ENCODE peak calls at places on chromosomes 5 and 9, in six cellular contexts. One of them, this sample, is unnamed.
A peak's percentile ranks its signal among the peaks of the same experiment; 100 is the strongest.

GRCh38 chr5:1820926-1821325 is 19.7 kb downstream of the NDUFS6 start:
- DNase-seq in breast epithelium: no peak
- DNase-seq in Peyer's patch: peak; percentile 4
- DNase-seq in testis: no peak
- DNase-seq in left lung: peak; percentile 54
- DNase-seq in ovary: no peak
- DNase-seq in this sample: no peak

GRCh38 chr5:73370620-73371583 is 77.7 kb downstream of the FOXD1 start:
- DNase-seq in breast epithelium: no peak
- DNase-seq in Peyer's patch: no peak
- DNase-seq in testis: no peak
- DNase-seq in left lung: no peak
- DNase-seq in ovary: no peak
- DNase-seq in this sample: peak; percentile 63

GRCh38 chr5:137300411-137301240 is 198.5 kb downstream of the SPOCK1 start:
- DNase-seq in breast epithelium: no peak
- DNase-seq in Peyer's patch: no peak
- DNase-seq in testis: no peak
- DNase-seq in left lung: no peak
- DNase-seq in ovary: no peak
- DNase-seq in this sample: no peak

GRCh38 chr5:143205386-143205785 is 198.1 kb downstream of the NR3C1 start:
- DNase-seq in breast epithelium: no peak
- DNase-seq in Peyer's patch: no peak
- DNase-seq in testis: no peak
- DNase-seq in left lung: no peak
- DNase-seq in ovary: no peak
- DNase-seq in this sample: peak; percentile 62

GRCh38 chr5:50965621-50966362 is 299.4 kb downstream of the PARP8 start:
- DNase-seq in breast epithelium: no peak
- DNase-seq in Peyer's patch: no peak
- DNase-seq in testis: no peak
- DNase-seq in left lung: no peak
- DNase-seq in ovary: no peak
- DNase-seq in this sample: no peak

GRCh38 chr9:108322326-108323098 is 533.3 kb downstream of the ACTL7B start:
- DNase-seq in breast epithelium: no peak
- DNase-seq in Peyer's patch: no peak
- DNase-seq in testis: no peak
- DNase-seq in left lung: no peak
- DNase-seq in ovary: no peak
- DNase-seq in this sample: no peak

GRCh38 chr5:75320341-75320740 is 16.7 kb upstream of the HMGCR start:
- DNase-seq in breast epithelium: no peak
- DNase-seq in Peyer's patch: no peak
- DNase-seq in testis: no peak
- DNase-seq in left lung: no peak
- DNase-seq in ovary: no peak
- DNase-seq in this sample: no peak

GRCh38 chr5:116216246-116216645 is 131.4 kb downstream of the COMMD10 start:
- DNase-seq in breast epithelium: no peak
- DNase-seq in Peyer's patch: no peak
- DNase-seq in testis: no peak
- DNase-seq in left lung: no peak
- DNase-seq in ovary: no peak
- DNase-seq in this sample: no peak

GRCh38 chr9:21078702-21079101 is 960 bp upstream of the IFNB1 start:
- DNase-seq in breast epithelium: no peak
- DNase-seq in Peyer's patch: no peak
- DNase-seq in testis: no peak
- DNase-seq in left lung: no peak
- DNase-seq in ovary: no peak
- DNase-seq in this sample: no peak

GRCh38 chr5:113489299-113489698 is 1.0 kb upstream of the MCC start:
- DNase-seq in breast epithelium: no peak
- DNase-seq in Peyer's patch: no peak
- DNase-seq in testis: no peak
- DNase-seq in left lung: no peak
- DNase-seq in ovary: no peak
- DNase-seq in this sample: peak; percentile 95

GRCh38 chr9:32350682-32351081 is 33.8 kb upstream of the ACO1 start:
- DNase-seq in breast epithelium: no peak
- DNase-seq in Peyer's patch: no peak
- DNase-seq in testis: no peak
- DNase-seq in left lung: no peak
- DNase-seq in ovary: no peak
- DNase-seq in this sample: no peak

GRCh38 chr9:76643399-76644117 is 120.7 kb upstream of the PCA3 start:
- DNase-seq in breast epithelium: no peak
- DNase-seq in Peyer's patch: no peak
- DNase-seq in testis: no peak
- DNase-seq in left lung: no peak
- DNase-seq in ovary: no peak
- DNase-seq in this sample: no peak

GRCh38 chr9:110351009-110351467 is 13.4 kb upstream of the TXNDC8 start:
- DNase-seq in breast epithelium: no peak
- DNase-seq in Peyer's patch: no peak
- DNase-seq in testis: no peak
- DNase-seq in left lung: no peak
- DNase-seq in ovary: no peak
- DNase-seq in this sample: peak; percentile 85

GRCh38 chr5:5018560-5018935 is 121.6 kb upstream of the ADAMTS16 start:
- DNase-seq in breast epithelium: no peak
- DNase-seq in Peyer's patch: no peak
- DNase-seq in testis: no peak
- DNase-seq in left lung: no peak
- DNase-seq in ovary: no peak
- DNase-seq in this sample: peak; percentile 19

GRCh38 chr9:27538668-27539067 is 9.1 kb upstream of the MOB3B start:
- DNase-seq in breast epithelium: no peak
- DNase-seq in Peyer's patch: no peak
- DNase-seq in testis: no peak
- DNase-seq in left lung: no peak
- DNase-seq in ovary: no peak
- DNase-seq in this sample: no peak

GRCh38 chr9:119036969-119037368 is 332.3 kb downstream of the BRINP1 start:
- DNase-seq in breast epithelium: no peak
- DNase-seq in Peyer's patch: no peak
- DNase-seq in testis: no peak
- DNase-seq in left lung: no peak
- DNase-seq in ovary: no peak
- DNase-seq in this sample: no peak

GRCh38 chr5:85967681-85968080 is 650.1 kb upstream of the COX7C start:
- DNase-seq in breast epithelium: no peak
- DNase-seq in Peyer's patch: no peak
- DNase-seq in testis: no peak
- DNase-seq in left lung: no peak
- DNase-seq in ovary: no peak
- DNase-seq in this sample: no peak

GRCh38 chr5:171770153-171770552 is 15.5 kb upstream of the SMIM23 start:
- DNase-seq in breast epithelium: no peak
- DNase-seq in Peyer's patch: no peak
- DNase-seq in testis: no peak
- DNase-seq in left lung: no peak
- DNase-seq in ovary: no peak
- DNase-seq in this sample: no peak

GRCh38 chr5:96905864-96906263 is 29.6 kb downstream of the ERAP2 start:
- DNase-seq in breast epithelium: no peak
- DNase-seq in Peyer's patch: no peak
- DNase-seq in testis: no peak
- DNase-seq in left lung: no peak
- DNase-seq in ovary: no peak
- DNase-seq in this sample: no peak

GRCh38 chr5:35458824-35459207 is 158.8 kb upstream of the SPEF2 start:
- DNase-seq in breast epithelium: no peak
- DNase-seq in Peyer's patch: no peak
- DNase-seq in testis: peak; percentile 45
- DNase-seq in left lung: no peak
- DNase-seq in ovary: no peak
- DNase-seq in this sample: no peak

GRCh38 chr9:137179761-137180160 is 7.9 kb upstream of the TMEM210 start:
- DNase-seq in breast epithelium: no peak
- DNase-seq in Peyer's patch: no peak
- DNase-seq in testis: no peak
- DNase-seq in left lung: no peak
- DNase-seq in ovary: no peak
- DNase-seq in this sample: no peak

GRCh38 chr9:112308576-112308975 is 24.8 kb downstream of the PTBP3 start:
- DNase-seq in breast epithelium: no peak
- DNase-seq in Peyer's patch: no peak
- DNase-seq in testis: no peak
- DNase-seq in left lung: no peak
- DNase-seq in ovary: no peak
- DNase-seq in this sample: no peak

GRCh38 chr5:16178745-16179372 is 732 bp downstream of the MARCHF11 start:
- DNase-seq in breast epithelium: peak; percentile 81
- DNase-seq in Peyer's patch: peak; percentile 62
- DNase-seq in testis: peak; percentile 89
- DNase-seq in left lung: peak; percentile 79
- DNase-seq in ovary: peak; percentile 65
- DNase-seq in this sample: no peak

GRCh38 chr9:113581865-113582697 is 118.6 kb downstream of the RGS3 start:
- DNase-seq in breast epithelium: no peak
- DNase-seq in Peyer's patch: peak; percentile 80
- DNase-seq in testis: peak; percentile 80
- DNase-seq in left lung: peak; percentile 90
- DNase-seq in ovary: peak; percentile 74
- DNase-seq in this sample: no peak

GRCh38 chr9:133389562-133389961 is 13.4 kb downstream of the STKLD1 start:
- DNase-seq in breast epithelium: no peak
- DNase-seq in Peyer's patch: no peak
- DNase-seq in testis: no peak
- DNase-seq in left lung: peak; percentile 49
- DNase-seq in ovary: no peak
- DNase-seq in this sample: no peak

GRCh38 chr9:129007035-129007765 is 20.9 kb downstream of the SH3GLB2 start:
- DNase-seq in breast epithelium: no peak
- DNase-seq in Peyer's patch: no peak
- DNase-seq in testis: peak; percentile 37
- DNase-seq in left lung: peak; percentile 18
- DNase-seq in ovary: peak; percentile 63
- DNase-seq in this sample: no peak
- H3K36me3 ChIP-seq in breast epithelium: peaks cover 6% of the 10 kb centered on the region
- H3K36me3 ChIP-seq in Peyer's patch: no peaks in the 10 kb centered on the region
- H3K36me3 ChIP-seq in testis: no peaks in the 10 kb centered on the region
- H3K36me3 ChIP-seq in left lung: peaks cover 99% of the 10 kb centered on the region
- H3K36me3 ChIP-seq in ovary: no peaks in the 10 kb centered on the region
- H3K36me3 ChIP-seq in this sample: peaks cover 24% of the 10 kb centered on the region

GRCh38 chr9:131348631-131349521 is 45.0 kb upstream of the PRRC2B start:
- DNase-seq in breast epithelium: no peak
- DNase-seq in Peyer's patch: no peak
- DNase-seq in testis: no peak
- DNase-seq in left lung: no peak
- DNase-seq in ovary: no peak
- DNase-seq in this sample: no peak
- TF ChIP-seq CTCF in breast epithelium: no peak
- TF ChIP-seq CTCF in Peyer's patch: no peak
- TF ChIP-seq CTCF in testis: no peak
- TF ChIP-seq CTCF in left lung: no peak
- TF ChIP-seq CTCF in ovary: no peak
- TF ChIP-seq CTCF in this sample: peak; percentile 39

GRCh38 chr5:160029540-160030139 is 20.7 kb downstream of the TTC1 start:
- DNase-seq in breast epithelium: no peak
- DNase-seq in Peyer's patch: no peak
- DNase-seq in testis: no peak
- DNase-seq in left lung: no peak
- DNase-seq in ovary: no peak
- DNase-seq in this sample: no peak
- H3K36me3 ChIP-seq in breast epithelium: no peaks in the 10 kb centered on the region
- H3K36me3 ChIP-seq in Peyer's patch: no peaks in the 10 kb centered on the region
- H3K36me3 ChIP-seq in testis: no peaks in the 10 kb centered on the region
- H3K36me3 ChIP-seq in left lung: peaks cover 48% of the 10 kb centered on the region
- H3K36me3 ChIP-seq in ovary: no peaks in the 10 kb centered on the region
- H3K36me3 ChIP-seq in this sample: peaks cover 2% of the 10 kb centered on the region

GRCh38 chr5:115033861-115034260 is 135.8 kb downstream of the TRIM36 start:
- DNase-seq in breast epithelium: no peak
- DNase-seq in Peyer's patch: no peak
- DNase-seq in testis: peak; percentile 57
- DNase-seq in left lung: no peak
- DNase-seq in ovary: no peak
- DNase-seq in this sample: no peak
- TF ChIP-seq CTCF in breast epithelium: no peak
- TF ChIP-seq CTCF in Peyer's patch: peak; percentile 7
- TF ChIP-seq CTCF in testis: peak; percentile 7
- TF ChIP-seq CTCF in left lung: no peak
- TF ChIP-seq CTCF in ovary: no peak
- TF ChIP-seq CTCF in this sample: peak; percentile 9

DNA sequence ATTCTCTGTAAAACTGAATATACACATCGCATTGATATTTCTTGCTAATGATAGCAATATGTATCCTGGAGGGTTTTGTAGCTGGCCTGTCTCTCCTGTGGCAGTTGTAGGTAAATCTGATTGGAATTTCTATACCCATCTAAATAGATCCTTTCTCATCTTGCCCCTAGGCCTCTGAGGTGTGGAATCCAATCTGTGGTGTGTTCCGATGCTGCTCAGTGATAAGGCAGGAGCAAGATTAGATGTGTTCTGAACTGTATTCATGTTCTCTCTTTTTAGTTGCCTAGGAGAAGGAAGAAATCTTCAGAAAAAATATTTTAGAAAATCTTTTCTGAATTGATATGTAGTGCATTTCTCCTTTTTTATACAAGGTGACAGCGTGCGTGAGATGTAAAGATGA is 507.5 kb downstream of the NR2F1-AS1 start:
- DNase-seq in breast epithelium: no peak
- DNase-seq in Peyer's patch: no peak
- DNase-seq in testis: no peak
- DNase-seq in left lung: no peak
- DNase-seq in ovary: no peak
- DNase-seq in this sample: no peak
- H3K36me3 ChIP-seq in breast epithelium: no peaks in the 10 kb centered on the region
- H3K36me3 ChIP-seq in Peyer's patch: no peaks in the 10 kb centered on the region
- H3K36me3 ChIP-seq in testis: no peaks in the 10 kb centered on the region
- H3K36me3 ChIP-seq in left lung: no peaks in the 10 kb centered on the region
- H3K36me3 ChIP-seq in ovary: no peaks in the 10 kb centered on the region
- H3K36me3 ChIP-seq in this sample: no peaks in the 10 kb centered on the region

GRCh38 chr9:100222674-100223073 is 123.6 kb downstream of the INVS start:
- DNase-seq in breast epithelium: no peak
- DNase-seq in Peyer's patch: no peak
- DNase-seq in testis: no peak
- DNase-seq in left lung: no peak
- DNase-seq in ovary: no peak
- DNase-seq in this sample: peak; percentile 8
- TF ChIP-seq CTCF in breast epithelium: no peak
- TF ChIP-seq CTCF in Peyer's patch: no peak
- TF ChIP-seq CTCF in testis: no peak
- TF ChIP-seq CTCF in left lung: no peak
- TF ChIP-seq CTCF in ovary: no peak
- TF ChIP-seq CTCF in this sample: peak; percentile 54